ENCODE peak calls at places on chromosomes 6 and 20, in ten cellular contexts. Z is tibial nerve, E is suprapubic skin, V is A549, U is upper lobe of left lung, R is stomach, O is HepG2, T is sigmoid colon, L is transverse colon, M is SK-N-SH. N is an unnamed sample.

GRCh38 chr6:118320652-118321051 is 227.4 kb upstream of the PLN start:
- DNase-seq in U (no peak), E (no peak), Z (no peak), L (no peak), M (no peak), T (no peak), V (no peak), R (no peak), O (no peak), N (peak)

GRCh38 chr20:46973801-46974200 is 79.2 kb downstream of the EYA2 start:
- DNase-seq in L (no peak), U (no peak), T (no peak), V (no peak), E (no peak), O (no peak), Z (no peak), M (no peak), R (no peak), N (no peak)

GRCh38 chr6:108544586-108544985 is 16.1 kb upstream of the FOXO3 start:
- DNase-seq in T (no peak), V (no peak), R (no peak), O (no peak), U (no peak), M (no peak), L (no peak), E (no peak), Z (no peak), N (no peak)

GRCh38 chr6:159110013-159110412 is 59.2 kb upstream of the FNDC1 start:
- DNase-seq in L (no peak), V (peak), U (no peak), O (peak), E (no peak), Z (no peak), T (no peak), M (peak), R (peak), N (no peak)

GRCh38 chr6:2916354-2916925 is 13.3 kb upstream of the SERPINB9 start:
- DNase-seq in L (no peak), V (no peak), T (no peak), M (no peak), U (no peak), O (no peak), E (no peak), R (peak), Z (no peak), N (no peak)

GRCh38 chr6:149086363-149086762 is 231.1 kb upstream of the TAB2 start:
- DNase-seq in L (no peak), O (no peak), E (no peak), V (no peak), Z (no peak), U (no peak), R (no peak), T (no peak), M (no peak), N (no peak)

GRCh38 chr6:107784669-107785068 is 39.4 kb downstream of the SCML4 start:
- DNase-seq in U (no peak), R (no peak), L (no peak), Z (no peak), T (no peak), V (no peak), O (no peak), M (no peak), E (no peak), N (no peak)

GRCh38 chr6:16472349-16473069 is 234.1 kb downstream of the GMPR start:
- DNase-seq in L (no peak), M (no peak), R (no peak), Z (no peak), U (no peak), E (no peak), O (peak), V (peak), T (no peak), N (no peak)

GRCh38 chr6:37783025-37783825 is 36.3 kb upstream of the ZFAND3 start:
- DNase-seq in V (no peak), U (no peak), Z (no peak), M (peak), L (no peak), O (no peak), R (no peak), E (no peak), T (peak), N (peak)

GRCh38 chr6:160312900-160313299 is 35.3 kb upstream of the SLC22A3 start:
- DNase-seq in E (no peak), T (no peak), L (no peak), V (no peak), Z (no peak), M (no peak), O (no peak), R (no peak), U (no peak), N (no peak)

GRCh38 chr6:159609813-159610212 is 83.2 kb downstream of the SOD2 start:
- DNase-seq in O (no peak), T (no peak), M (no peak), Z (no peak), V (no peak), E (no peak), L (no peak), R (no peak), U (no peak), N (no peak)

GRCh38 chr6:34447915-34448314 is 18.0 kb upstream of the PACSIN1 start:
- DNase-seq in Z (no peak), T (no peak), O (no peak), U (no peak), M (no peak), E (no peak), R (no peak), L (peak), V (no peak), N (no peak)

GRCh38 chr6:127471379-127472255 is 12.4 kb upstream of the KIAA0408 start:
- DNase-seq in Z (no peak), E (no peak), O (no peak), T (no peak), V (no peak), R (no peak), L (no peak), M (no peak), U (no peak), N (no peak)

GRCh38 chr20:33443006-33443511 is 504 bp downstream of the SNTA1 start:
- DNase-seq in E (peak), V (peak), L (peak), T (peak), Z (no peak), R (peak), U (no peak), O (no peak), M (no peak), N (peak)

GRCh38 chr20:61256365-61256764 is 4.3 kb downstream of the CDH4 start:
- DNase-seq in E (no peak), M (no peak), U (peak), L (no peak), O (no peak), Z (no peak), R (no peak), V (no peak), T (no peak), N (no peak)

GRCh38 chr6:25717856-25718740 is 36.4 kb upstream of the SLC17A4 start:
- DNase-seq in O (peak), U (no peak), T (no peak), Z (no peak), M (peak), R (no peak), L (no peak), V (peak), E (no peak), N (no peak)

GRCh38 chr6:113821445-113821844 is 35.7 kb upstream of the MARCKS start:
- DNase-seq in R (no peak), M (no peak), U (no peak), L (no peak), V (no peak), O (no peak), E (no peak), Z (no peak), T (no peak), N (no peak)

GRCh38 chr6:12903246-12903645 is 186.7 kb downstream of the PHACTR1 start:
- DNase-seq in R (no peak), Z (no peak), E (no peak), V (no peak), T (no peak), U (no peak), L (no peak), M (no peak), O (no peak), N (no peak)

GRCh38 chr6:51541847-51542246 is 545.6 kb downstream of the PKHD1 start:
- DNase-seq in Z (no peak), T (no peak), E (no peak), M (peak), O (no peak), V (no peak), R (no peak), L (no peak), U (no peak), N (no peak)

GRCh38 chr20:58702161-58702510 is 9.5 kb downstream of the NPEPL1 start:
- DNase-seq in V (no peak), O (no peak), T (peak), U (no peak), M (no peak), Z (no peak), E (no peak), L (peak), R (no peak), N (no peak)

GRCh38 chr20:58701431-58702160 is 9.0 kb downstream of the NPEPL1 start:
- DNase-seq in R (no peak), Z (no peak), T (peak), U (no peak), V (no peak), L (peak), E (peak), M (no peak), O (no peak), N (peak)

GRCh38 chr20:58702859-58703648 is 10.5 kb downstream of the NPEPL1 start:
- DNase-seq in T (peak), R (no peak), E (peak), O (no peak), L (peak), Z (no peak), V (no peak), M (no peak), U (no peak), N (peak)

GRCh38 chr20:58705525-58705924 is 12.9 kb downstream of the NPEPL1 start:
- DNase-seq in V (no peak), M (peak), T (peak), Z (no peak), O (no peak), U (no peak), R (no peak), L (no peak), E (no peak), N (no peak)

GRCh38 chr20:58703765-58704331 is 11.2 kb downstream of the NPEPL1 start:
- DNase-seq in R (no peak), V (no peak), T (peak), U (no peak), Z (no peak), L (no peak), O (no peak), E (peak), M (no peak), N (peak)
- TF ChIP-seq EP300 in R (no peak), V (no peak), T (no peak), U (no peak), Z (no peak), L (no peak), O (no peak), E (no peak), M (no peak), N (no peak)

GRCh38 chr20:44734938-44735337 is 10.7 kb upstream of the KCNK15 start:
- DNase-seq in E (no peak), U (no peak), Z (no peak), M (no peak), T (no peak), O (no peak), L (no peak), V (peak), R (no peak), N (no peak)
- TF ChIP-seq EP300 in E (no peak), U (no peak), Z (no peak), M (peak), T (no peak), O (no peak), L (no peak), V (no peak), R (no peak), N (no peak)

GRCh38 chr6:133223458-133224014 is 17.6 kb upstream of the EYA4 start:
- DNase-seq in E (no peak), Z (no peak), U (no peak), R (no peak), L (no peak), T (no peak), O (no peak), V (no peak), M (no peak), N (no peak)

GRCh38 chr6:133214267-133214666 is 26.9 kb upstream of the EYA4 start:
- DNase-seq in E (no peak), L (no peak), Z (no peak), T (no peak), U (no peak), O (no peak), M (no peak), R (no peak), V (no peak), N (no peak)

GRCh38 chr6:133218831-133219230 is 22.3 kb upstream of the EYA4 start:
- DNase-seq in T (no peak), R (no peak), Z (no peak), O (no peak), U (no peak), V (no peak), L (no peak), M (no peak), E (no peak), N (no peak)
- TF ChIP-seq EP300 in T (no peak), R (no peak), Z (no peak), O (no peak), U (no peak), V (no peak), L (no peak), M (no peak), E (no peak), N (no peak)

DNA sequence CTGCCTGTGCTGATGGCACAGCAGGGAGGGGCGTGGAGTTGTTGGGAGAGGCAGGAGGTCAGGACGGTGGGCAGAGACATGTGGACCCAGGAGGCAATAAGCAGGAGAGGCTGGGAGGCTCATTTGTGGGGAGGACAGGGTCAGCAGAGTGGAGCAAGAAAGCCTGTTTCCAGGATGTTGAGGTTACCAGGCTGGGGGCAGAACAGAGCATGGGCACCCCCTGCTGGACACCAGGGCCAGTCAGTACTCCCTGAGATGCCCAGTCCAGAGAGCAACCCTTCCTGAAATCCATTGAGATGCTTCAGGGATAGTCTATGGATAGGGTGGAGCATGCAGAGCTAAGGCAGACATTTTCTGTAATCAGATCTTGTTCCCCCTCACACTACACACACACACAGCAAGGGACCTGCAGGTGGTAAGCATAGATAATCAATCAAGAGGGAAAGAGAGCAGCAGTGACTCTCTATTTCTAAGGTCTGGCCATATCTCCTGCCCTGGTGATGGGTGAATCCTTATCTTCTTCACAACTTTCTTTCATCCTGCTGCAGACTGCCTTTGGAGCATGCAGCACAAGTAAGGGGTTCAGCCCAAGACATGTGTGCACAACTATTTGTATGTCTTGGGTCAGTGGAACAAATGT is 41.7 kb downstream of the MOCS1 start:
- DNase-seq in Z (peak), M (peak), U (no peak), T (no peak), E (no peak), V (peak), O (peak), R (peak), L (peak), N (peak)
- TF ChIP-seq EP300 in Z (no peak), M (no peak), U (no peak), T (no peak), E (no peak), V (no peak), O (no peak), R (no peak), L (no peak), N (no peak)

DNA sequence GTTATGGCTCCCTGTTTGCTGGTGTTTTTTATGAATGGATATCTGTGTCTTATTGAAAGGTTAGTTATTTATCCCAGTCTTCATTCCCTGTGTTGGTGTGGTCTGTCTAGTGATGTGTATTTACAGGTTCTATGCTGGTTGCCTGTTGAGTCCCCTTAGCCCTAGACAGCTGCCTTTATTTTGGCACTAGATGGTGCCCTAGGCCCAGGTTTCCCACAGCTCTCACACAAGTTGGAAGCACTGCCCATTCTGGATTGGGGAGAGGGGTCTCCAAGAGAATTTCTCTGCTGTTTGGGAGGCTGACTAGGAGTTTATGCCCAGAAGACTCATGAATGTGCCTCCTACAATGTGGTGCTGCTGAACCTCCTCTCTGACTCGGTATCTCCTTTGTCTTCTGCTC is 12.4 kb downstream of the GRM1 start:
- DNase-seq in M (no peak), R (no peak), T (no peak), E (no peak), L (no peak), Z (no peak), O (peak), U (no peak), V (no peak), N (no peak)
- TF ChIP-seq EP300 in M (no peak), R (no peak), T (no peak), E (no peak), L (no peak), Z (no peak), O (no peak), U (no peak), V (no peak), N (no peak)

GRCh38 chr20:26209171-26209941 is 512.7 kb upstream of the ZNF337 start:
- DNase-seq in R (no peak), E (peak), T (peak), Z (no peak), V (no peak), M (peak), U (peak), O (no peak), L (no peak), N (no peak)

GRCh38 chr20:26205350-26205749 is 508.7 kb upstream of the ZNF337 start:
- DNase-seq in R (no peak), O (no peak), E (no peak), Z (no peak), V (no peak), U (no peak), T (no peak), L (no peak), M (no peak), N (no peak)

GRCh38 chr20:26208296-26209091 is 511.8 kb upstream of the ZNF337 start:
- DNase-seq in L (no peak), U (peak), M (peak), O (no peak), V (peak), Z (no peak), R (no peak), T (peak), E (no peak), N (no peak)

GRCh38 chr20:26207237-26207966 is 510.7 kb upstream of the ZNF337 start:
- DNase-seq in M (no peak), V (no peak), L (no peak), E (no peak), U (no peak), R (no peak), O (no peak), T (no peak), Z (no peak), N (no peak)
- TF ChIP-seq EP300 in M (no peak), V (no peak), L (no peak), E (no peak), U (no peak), R (no peak), O (no peak), T (no peak), Z (no peak), N (no peak)

GRCh38 chr6:131116755-131117360 is 18.4 kb upstream of the AKAP7 start:
- DNase-seq in R (no peak), E (no peak), U (no peak), O (peak), M (peak), Z (no peak), L (no peak), V (peak), T (no peak), N (no peak)
- TF ChIP-seq EP300 in R (no peak), E (no peak), U (no peak), O (no peak), M (no peak), Z (no peak), L (no peak), V (no peak), T (no peak), N (no peak)

GRCh38 chr6:56608332-56608731 is 34.4 kb downstream of the DST start:
- DNase-seq in E (no peak), Z (no peak), M (no peak), V (no peak), U (no peak), R (no peak), L (no peak), T (no peak), O (no peak), N (no peak)
- TF ChIP-seq EP300 in E (no peak), Z (no peak), M (no peak), V (no peak), U (no peak), R (no peak), L (no peak), T (no peak), O (no peak), N (no peak)

GRCh38 chr20:56091635-56092180 is 86.4 kb upstream of the CBLN4 start:
- DNase-seq in E (no peak), U (no peak), Z (no peak), M (no peak), L (no peak), T (no peak), O (no peak), R (no peak), V (no peak), N (no peak)
- TF ChIP-seq EP300 in E (no peak), U (no peak), Z (no peak), M (no peak), L (no peak), T (no peak), O (no peak), R (no peak), V (no peak), N (no peak)